ENCODE peak calls at places on chromosome 13, in nine cellular contexts. B, P, Q, W, E, G, C, S and Y are unnamed samples.

GRCh38 chr13:93304868-93305613 is 78.4 kb downstream of the GPC6 start:
- DNase-seq in B (no peak), P (no peak), Q (no peak), W (no peak), E (no peak), G (no peak), C (no peak), S (no peak), Y (no peak)

GRCh38 chr13:31134055-31134711 is 27.5 kb downstream of the HSPH1 start:
- DNase-seq in B (no peak), P (no peak), Q (no peak), W (no peak), E (no peak), G (no peak), C (no peak), S (no peak), Y (no peak)

GRCh38 chr13:42137856-42138537 is 89.5 kb downstream of the DGKH start:
- DNase-seq in B (no peak), P (no peak), Q (no peak), W (no peak), E (no peak), G (no peak), C (no peak), S (no peak), Y (no peak)

GRCh38 chr13:112729408-112729807 is 39.6 kb downstream of the ATP11A start:
- DNase-seq in B (no peak), P (no peak), Q (no peak), W (no peak), E (no peak), G (no peak), C (no peak), S (no peak), Y (no peak)

GRCh38 chr13:37241786-37242185 is 136.3 kb upstream of the CSNK1A1L start:
- DNase-seq in B (no peak), P (no peak), Q (no peak), W (no peak), E (no peak), G (no peak), C (no peak), S (peak; percentile 64), Y (no peak)

GRCh38 chr13:40665061-40665753 is 1.2 kb downstream of the FOXO1 start:
- DNase-seq in B (peak; percentile 57), P (peak; percentile 22), Q (peak; percentile 45), W (no peak), E (no peak), G (peak; percentile 13), C (no peak), S (no peak), Y (no peak)

GRCh38 chr13:94129490-94129894 is 350.0 kb downstream of the DCT start:
- DNase-seq in B (no peak), P (no peak), Q (no peak), W (no peak), E (no peak), G (no peak), C (no peak), S (no peak), Y (no peak)

GRCh38 chr13:84645196-84646071 is 763.2 kb upstream of the SLITRK1 start:
- DNase-seq in B (no peak), P (no peak), Q (no peak), W (no peak), E (no peak), G (no peak), C (no peak), S (no peak), Y (no peak)

GRCh38 chr13:97945792-97946419 is 7.6 kb upstream of the IPO5 start:
- DNase-seq in B (no peak), P (no peak), Q (no peak), W (no peak), E (no peak), G (no peak), C (no peak), S (peak; percentile 40), Y (no peak)